ENCODE peak calls at places on chromosomes 11 and 22, in six cellular contexts. I is Calu3, L is mesendoderm, P is esophagus squamous epithelium, V is AG04450, D is dorsolateral prefrontal cortex. J is an unnamed sample.
A peak's percentile ranks its signal among the peaks of the same experiment; 100 is the strongest.

GRCh38 chr11:1557904-1558831 is 13.9 kb downstream of the DUSP8 start:
- DNase-seq in I (peak; percentile 53), L (no peak), P (no peak), V (peak; percentile 62), D (peak; percentile 40), J (no peak)

GRCh38 chr22:42050641-42051040 is 20.0 kb downstream of the NAGA start:
- DNase-seq in I (no peak), L (no peak), P (no peak), V (no peak), D (no peak), J (no peak)

GRCh38 chr22:19448739-19449421 is 1.4 kb upstream of the C22orf39 start:
- DNase-seq in I (no peak), L (peak; percentile 31), P (no peak), V (no peak), D (no peak), J (no peak)

GRCh38 chr11:125348704-125349635 is 147.1 kb downstream of the FEZ1 start:
- DNase-seq in I (peak; percentile 60), L (peak; percentile 71), P (no peak), V (no peak), D (no peak), J (peak; percentile 23)

GRCh38 chr11:120807414-120808150 is 216.3 kb upstream of the TBCEL start:
- DNase-seq in I (peak; percentile 7), L (peak; percentile 88), P (no peak), V (peak; percentile 87), D (no peak), J (no peak)

GRCh38 chr22:35663371-35663770 is 15.1 kb downstream of the APOL6 start:
- DNase-seq in I (no peak), L (no peak), P (no peak), V (no peak), D (no peak), J (no peak)

GRCh38 chr11:113670149-113670829 is 35.8 kb downstream of the TMPRSS5 start:
- DNase-seq in I (no peak), L (no peak), P (no peak), V (no peak), D (no peak), J (no peak)

GRCh38 chr22:23904855-23905254 is 10.7 kb downstream of the MIF start:
- DNase-seq in I (no peak), L (no peak), P (no peak), V (no peak), D (peak; percentile 87), J (no peak)

GRCh38 chr22:24485608-24486007 is 9.5 kb upstream of the UPB1 start:
- DNase-seq in I (no peak), L (no peak), P (no peak), V (no peak), D (no peak), J (no peak)

GRCh38 chr11:72226701-72227100 is 2.1 kb downstream of the INPPL1 start:
- DNase-seq in I (no peak), L (no peak), P (no peak), V (no peak), D (no peak), J (no peak)

GRCh38 chr22:23100124-23100801 is 29.9 kb downstream of the GNAZ start:
- DNase-seq in I (no peak), L (no peak), P (no peak), V (no peak), D (no peak), J (no peak)

GRCh38 chr22:20153945-20154344 is 3.1 kb upstream of the CCDC188 start:
- DNase-seq in I (no peak), L (peak; percentile 26), P (no peak), V (no peak), D (no peak), J (no peak)

GRCh38 chr11:47731466-47731865 is 16.3 kb upstream of the AGBL2 start:
- DNase-seq in I (no peak), L (no peak), P (no peak), V (no peak), D (no peak), J (no peak)

GRCh38 chr22:49026476-49027121 is 801.1 kb downstream of the BRD1 start:
- DNase-seq in I (no peak), L (peak; percentile 44), P (no peak), V (no peak), D (peak; percentile 60), J (no peak)